ENCODE peak calls at places on chromosomes 3 and 15, in seven cellular contexts. X, W, O, N, H, R and S are unnamed samples.

GRCh38 chr15:89307791-89308190 is 26.8 kb downstream of the POLG start:
- DNase-seq in H (no peak), X (no peak), W (no peak), N (no peak), R (no peak), O (no peak), S (no peak)

GRCh38 chr3:23836536-23837230 is 30.9 kb downstream of the UBE2E1 start:
- DNase-seq in O (peak; percentile 44), W (no peak), H (no peak), X (no peak), N (no peak), R (no peak), S (no peak)

GRCh38 chr3:156174229-156174847 is 54.0 kb downstream of the KCNAB1 start:
- DNase-seq in N (no peak), W (no peak), X (no peak), O (peak; percentile 9), H (no peak), R (no peak), S (peak; percentile 1)

GRCh38 chr3:12708584-12709192 is 44.8 kb upstream of the RAF1 start:
- DNase-seq in N (no peak), H (no peak), R (no peak), X (no peak), O (no peak), W (peak; percentile 14), S (no peak)

GRCh38 chr3:177833392-177833791 is 636.1 kb upstream of the TBL1XR1 start:
- DNase-seq in H (no peak), R (no peak), X (peak; percentile 31), N (no peak), O (no peak), W (no peak), S (no peak)

GRCh38 chr3:105353485-105354161 is 13.1 kb upstream of the ALCAM start:
- DNase-seq in O (peak; percentile 59), X (no peak), H (no peak), N (no peak), R (no peak), W (peak; percentile 31), S (peak; percentile 44)

GRCh38 chr15:71785996-71786395 is 24.4 kb upstream of the NR2E3 start:
- DNase-seq in H (no peak), R (no peak), N (no peak), X (no peak), O (no peak), W (no peak), S (no peak)

GRCh38 chr3:128878556-128879124 is 780 bp upstream of the ACAD9 start:
- DNase-seq in W (no peak), O (peak; percentile 15), R (peak; percentile 38), H (no peak), X (no peak), N (no peak), S (no peak)

GRCh38 chr3:17394541-17395179 is 347.8 kb downstream of the TBC1D5 start:
- DNase-seq in W (no peak), N (no peak), X (no peak), H (no peak), R (no peak), O (no peak), S (no peak)

GRCh38 chr3:49020335-49021212 is 1.3 kb upstream of the NDUFAF3 start:
- DNase-seq in H (no peak), R (peak; percentile 57), W (no peak), X (no peak), N (no peak), O (no peak), S (no peak)

GRCh38 chr3:69306239-69307185 is 79.4 kb downstream of the FRMD4B start:
- DNase-seq in R (peak; percentile 73), H (peak; percentile 64), W (peak; percentile 61), O (peak; percentile 85), X (peak; percentile 31), N (peak; percentile 50), S (peak; percentile 27)

GRCh38 chr3:157145566-157145965 is 14.4 kb downstream of the CCNL1 start:
- DNase-seq in H (no peak), N (no peak), R (no peak), O (no peak), X (no peak), W (no peak), S (no peak)

GRCh38 chr3:135627057-135627456 is 338.5 kb upstream of the PPP2R3A start:
- DNase-seq in H (no peak), X (no peak), R (no peak), N (no peak), W (no peak), O (no peak), S (no peak)